ENCODE peak calls at places on chromosomes 11 and 22, in six cellular contexts. A, O, R, F, Y and J are unnamed samples.
A peak's percentile ranks its signal among the peaks of the same experiment; 100 is the strongest.

GRCh38 chr11:13013054-13013488 is 4.0 kb downstream of the RASSF10 start:
- DNase-seq in A (no peak), O (no peak), R (no peak), F (no peak), Y (no peak), J (no peak)

GRCh38 chr11:8810331-8811301 is 100.4 kb upstream of the AKIP1 start:
- DNase-seq in A (no peak), O (peak; percentile 91), R (no peak), F (peak; percentile 86), Y (peak; percentile 81), J (peak; percentile 79)

GRCh38 chr11:134333312-134333711 is 1.5 kb downstream of the GLB1L2 start:
- DNase-seq in A (no peak), O (no peak), R (no peak), F (peak; percentile 11), Y (no peak), J (no peak)

GRCh38 chr11:80980221-80980620 is 1539.4 kb upstream of the TENM4 start:
- DNase-seq in A (peak; percentile 11), O (no peak), R (no peak), F (peak; percentile 34), Y (no peak), J (no peak)

GRCh38 chr22:33803883-33804282 is 116.4 kb downstream of the LARGE1 start:
- DNase-seq in A (no peak), O (no peak), R (no peak), F (no peak), Y (no peak), J (no peak)

GRCh38 chr22:37496651-37497599 is 10.7 kb upstream of the MFNG start:
- DNase-seq in A (no peak), O (no peak), R (no peak), F (peak; percentile 83), Y (no peak), J (no peak)

GRCh38 chr22:48808038-48808960 is 1019.4 kb downstream of the BRD1 start:
- DNase-seq in A (no peak), O (no peak), R (no peak), F (no peak), Y (no peak), J (no peak)

GRCh38 chr11:66789097-66789890 is 53.9 kb upstream of the RCE1 start:
- DNase-seq in A (no peak), O (no peak), R (no peak), F (peak; percentile 2), Y (no peak), J (no peak)

GRCh38 chr11:35539781-35540281 is 14.4 kb upstream of the PAMR1 start:
- DNase-seq in A (no peak), O (no peak), R (no peak), F (peak; percentile 94), Y (peak; percentile 46), J (no peak)

GRCh38 chr11:82790723-82791487 is 57.2 kb upstream of the FAM181B start:
- DNase-seq in A (no peak), O (no peak), R (no peak), F (no peak), Y (peak; percentile 4), J (no peak)

GRCh38 chr11:43943931-43944751 is 1.7 kb downstream of the C11orf96 start:
- DNase-seq in A (no peak), O (peak; percentile 71), R (no peak), F (no peak), Y (no peak), J (peak; percentile 25)

GRCh38 chr11:122202951-122203456 is 87.0 kb upstream of the BLID start:
- DNase-seq in A (peak; percentile 53), O (peak; percentile 81), R (peak; percentile 25), F (peak; percentile 71), Y (peak; percentile 66), J (peak; percentile 65)

GRCh38 chr11:113162590-113162961 is 151.8 kb upstream of the TTC12 start:
- DNase-seq in A (no peak), O (no peak), R (no peak), F (no peak), Y (no peak), J (no peak)

GRCh38 chr11:113161671-113162589 is 152.5 kb upstream of the TTC12 start:
- DNase-seq in A (no peak), O (no peak), R (no peak), F (no peak), Y (no peak), J (no peak)

GRCh38 chr11:113166280-113166679 is 148.1 kb upstream of the TTC12 start:
- DNase-seq in A (no peak), O (no peak), R (no peak), F (no peak), Y (no peak), J (no peak)

GRCh38 chr11:113160652-113161051 is 153.7 kb upstream of the TTC12 start:
- DNase-seq in A (no peak), O (no peak), R (no peak), F (no peak), Y (no peak), J (no peak)

DNA sequence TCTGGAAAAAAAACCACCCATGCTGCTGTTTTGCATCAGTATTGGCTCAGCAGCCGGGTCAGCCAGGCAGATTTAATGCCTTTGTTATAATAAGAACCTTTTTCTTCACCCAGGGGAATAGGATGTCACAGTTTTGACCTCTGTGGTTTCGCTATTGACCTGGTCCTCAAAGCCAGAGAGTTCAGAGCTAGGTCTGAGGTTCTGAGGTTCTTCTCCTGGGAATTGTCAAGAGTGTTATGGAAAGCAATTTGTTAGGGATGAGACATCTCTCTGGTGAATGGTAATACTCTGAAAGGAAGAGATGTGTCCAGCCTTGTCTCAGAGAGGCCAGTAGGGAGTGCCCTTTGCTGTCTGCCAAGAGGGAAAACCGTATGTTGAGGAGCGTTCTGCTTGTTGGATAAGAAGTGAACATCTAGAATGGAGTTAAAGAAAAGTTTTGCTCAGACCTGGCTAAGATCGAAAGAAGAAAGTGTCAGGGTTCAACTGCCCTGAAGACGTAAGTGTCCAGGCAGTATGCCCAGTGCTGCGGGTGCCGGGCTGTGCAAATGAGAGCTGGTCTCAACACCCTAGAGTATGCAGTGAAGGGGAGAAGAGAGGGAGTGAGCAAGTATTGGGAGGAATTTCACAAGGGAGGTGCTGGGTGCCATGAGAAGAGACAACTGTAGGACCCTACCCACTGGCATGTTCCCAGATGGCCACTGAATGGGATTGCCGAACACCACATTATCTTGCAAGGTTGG is 150.9 kb upstream of the TTC12 start:
- DNase-seq in A (no peak), O (no peak), R (no peak), F (no peak), Y (no peak), J (no peak)
- TF ChIP-seq CTCF in A (no peak), O (no peak), R (no peak), F (no peak), Y (no peak), J (no peak)

GRCh38 chr11:64339319-64339718 is 685 bp upstream of the CCDC88B start:
- DNase-seq in A (no peak), O (no peak), R (no peak), F (no peak), Y (no peak), J (no peak)

GRCh38 chr11:64339754-64340408 is at the start of gene CCDC88B:
- DNase-seq in A (peak; percentile 78), O (peak; percentile 86), R (peak; percentile 91), F (no peak), Y (peak; percentile 47), J (no peak)

GRCh38 chr11:64341429-64341828 is 1.4 kb downstream of the CCDC88B start:
- DNase-seq in A (no peak), O (peak; percentile 65), R (no peak), F (no peak), Y (no peak), J (no peak)

GRCh38 chr11:64341851-64342791 is 2.1 kb downstream of the CCDC88B start:
- DNase-seq in A (peak; percentile 67), O (peak; percentile 96), R (peak; percentile 87), F (peak; percentile 86), Y (peak; percentile 86), J (peak; percentile 96)

GRCh38 chr11:64340671-64341335 is 799 bp downstream of the CCDC88B start:
- DNase-seq in A (no peak), O (peak; percentile 86), R (peak; percentile 82), F (no peak), Y (no peak), J (no peak)
- TF ChIP-seq CTCF in A (no peak), O (no peak), R (no peak), F (no peak), Y (no peak), J (no peak)

GRCh38 chr11:74673956-74674355 is 57.3 kb downstream of the CHRDL2 start:
- DNase-seq in A (no peak), O (no peak), R (no peak), F (no peak), Y (no peak), J (no peak)

GRCh38 chr11:74670171-74670570 is 61.1 kb downstream of the CHRDL2 start:
- DNase-seq in A (no peak), O (no peak), R (no peak), F (no peak), Y (no peak), J (no peak)

GRCh38 chr11:74671520-74672196 is 59.6 kb downstream of the CHRDL2 start:
- DNase-seq in A (no peak), O (no peak), R (no peak), F (no peak), Y (no peak), J (no peak)

GRCh38 chr11:74672956-74673895 is 58.0 kb downstream of the CHRDL2 start:
- DNase-seq in A (peak; percentile 29), O (no peak), R (no peak), F (peak; percentile 94), Y (peak; percentile 71), J (peak; percentile 69)

GRCh38 chr11:74672332-74672955 is 58.8 kb downstream of the CHRDL2 start:
- DNase-seq in A (no peak), O (no peak), R (no peak), F (no peak), Y (no peak), J (no peak)
- TF ChIP-seq CTCF in A (no peak), O (no peak), R (no peak), F (no peak), Y (no peak), J (no peak)

GRCh38 chr11:93563857-93564256 is 20.7 kb upstream of the SMCO4 start:
- DNase-seq in A (no peak), O (no peak), R (no peak), F (no peak), Y (no peak), J (no peak)

GRCh38 chr11:93564895-93565294 is 21.7 kb upstream of the SMCO4 start:
- DNase-seq in A (no peak), O (no peak), R (no peak), F (no peak), Y (no peak), J (no peak)

GRCh38 chr11:93560534-93560933 is 17.3 kb upstream of the SMCO4 start:
- DNase-seq in A (no peak), O (no peak), R (no peak), F (no peak), Y (no peak), J (no peak)

GRCh38 chr11:93559681-93560080 is 16.5 kb upstream of the SMCO4 start:
- DNase-seq in A (no peak), O (no peak), R (no peak), F (no peak), Y (no peak), J (no peak)
- TF ChIP-seq CTCF in A (no peak), O (no peak), R (no peak), F (no peak), Y (no peak), J (no peak)